ENCODE peak calls at places on chromosomes 11 and 22, in five cellular contexts. E is cardiac muscle cell, H is HL-60, Z is PC-3, K is lung. I is an unnamed sample.

GRCh38 chr11:574632-575323 is 1.5 kb upstream of the PHRF1 start:
- DNase-seq in E (no peak), Z (no peak), K (no peak), H (no peak), I (peak)

GRCh38 chr11:1563697-1564534 is 8.2 kb downstream of the DUSP8 start:
- DNase-seq in H (no peak), E (no peak), Z (no peak), K (no peak), I (no peak)

GRCh38 chr11:17263803-17264202 is 12.7 kb upstream of the NUCB2 start:
- DNase-seq in E (no peak), H (no peak), K (no peak), Z (peak), I (peak)

GRCh38 chr11:110955797-110956196 is 243.6 kb upstream of the ARHGAP20 start:
- DNase-seq in H (no peak), K (no peak), Z (no peak), E (no peak), I (no peak)

GRCh38 chr22:41775976-41776375 is 24.5 kb upstream of the CCDC134 start:
- DNase-seq in K (no peak), H (no peak), Z (no peak), E (peak), I (no peak)

GRCh38 chr11:115462004-115462541 is 42.1 kb downstream of the CADM1 start:
- DNase-seq in H (no peak), E (no peak), Z (no peak), K (no peak), I (no peak)

GRCh38 chr22:36386900-36387663 is 685 bp downstream of the MYH9 start:
- DNase-seq in H (no peak), K (peak), E (no peak), Z (no peak), I (no peak)

GRCh38 chr11:2576116-2576515 is 123.7 kb downstream of the KCNQ1OT1 start:
- DNase-seq in H (no peak), Z (no peak), E (no peak), K (no peak), I (no peak)

GRCh38 chr11:97364047-97364446 is 974.2 kb downstream of the JRKL start:
- DNase-seq in Z (peak), K (no peak), H (no peak), E (peak), I (no peak)

GRCh38 chr11:104148074-104148473 is 15.9 kb downstream of the PDGFD start:
- DNase-seq in H (no peak), K (no peak), E (peak), Z (peak), I (peak)

GRCh38 chr11:16770016-16770415 is 31.6 kb downstream of the C11orf58 start:
- DNase-seq in K (no peak), E (no peak), H (no peak), Z (no peak), I (no peak)

GRCh38 chr11:34656062-34656720 is 35.3 kb downstream of the EHF start:
- DNase-seq in K (no peak), Z (peak), H (no peak), E (peak), I (no peak)

GRCh38 chr11:102683277-102683676 is 22.3 kb downstream of the MMP27 start:
- DNase-seq in E (no peak), H (no peak), Z (peak), K (no peak), I (no peak)

GRCh38 chr11:72091292-72091691 is 10.6 kb downstream of the LRRC51 start:
- DNase-seq in H (peak), E (peak), Z (peak), K (peak), I (peak)

GRCh38 chr11:60763692-60764369 is 7.2 kb downstream of the MS4A15 start:
- DNase-seq in Z (peak), H (no peak), K (no peak), E (no peak), I (no peak)

GRCh38 chr22:47295226-47295901 is 532.9 kb downstream of the TBC1D22A start:
- DNase-seq in E (no peak), H (no peak), Z (no peak), K (no peak), I (no peak)

GRCh38 chr22:38144025-38144405 is 33.5 kb upstream of the BAIAP2L2 start:
- DNase-seq in Z (peak), K (no peak), E (no peak), H (no peak), I (no peak)

GRCh38 chr11:57647960-57648776 is 1.5 kb downstream of the YPEL4 start:
- DNase-seq in K (no peak), E (peak), H (no peak), Z (no peak), I (peak)
- H3K4me3 ChIP-seq in K (no peak), E (peak), H (no peak), Z (no peak), I (peak)

DNA sequence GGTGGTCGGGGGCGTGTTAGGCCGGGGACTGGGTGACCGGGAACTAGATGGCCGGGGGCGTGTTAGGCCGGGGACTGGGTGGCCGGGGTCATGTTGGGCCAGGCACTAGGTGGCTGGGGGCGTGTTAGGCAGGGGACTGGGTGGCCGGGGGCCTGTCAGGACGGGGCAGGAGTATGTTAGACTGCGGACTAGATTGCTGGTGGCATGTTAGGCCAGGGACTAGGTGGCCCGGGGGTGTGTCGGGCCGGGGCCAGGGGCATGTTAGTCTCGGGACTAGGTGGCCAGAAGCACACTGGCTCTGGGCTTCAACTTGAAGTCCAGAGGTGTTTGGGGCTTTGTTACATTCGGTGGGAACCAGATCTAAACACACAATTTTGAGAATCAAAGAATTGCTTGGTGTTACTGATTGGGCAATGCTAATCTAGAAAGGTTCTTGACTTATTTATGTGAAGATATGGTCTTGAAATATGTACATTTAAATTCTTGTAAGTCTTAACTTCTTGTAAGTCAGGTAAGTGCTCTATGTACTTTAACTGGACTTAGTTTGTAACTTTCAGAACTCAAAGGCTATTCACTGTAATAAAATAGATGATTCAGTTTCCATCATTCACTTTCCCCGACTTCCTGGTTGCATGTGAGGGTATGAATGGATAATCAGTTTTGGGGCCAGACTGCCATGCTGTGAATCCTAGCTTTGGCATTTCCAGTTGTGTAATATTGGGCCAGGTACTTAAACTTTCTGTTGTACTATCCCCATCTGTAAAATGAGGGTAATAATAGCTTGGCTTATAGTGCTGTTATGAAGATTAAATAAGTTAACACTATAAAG is 1.1 kb downstream of the EXT2 start:
- DNase-seq in K (no peak), E (peak), Z (peak), H (no peak), I (peak)
- TF ChIP-seq CTCF in K (no peak), E (no peak), Z (no peak), H (no peak), I (no peak)

DNA sequence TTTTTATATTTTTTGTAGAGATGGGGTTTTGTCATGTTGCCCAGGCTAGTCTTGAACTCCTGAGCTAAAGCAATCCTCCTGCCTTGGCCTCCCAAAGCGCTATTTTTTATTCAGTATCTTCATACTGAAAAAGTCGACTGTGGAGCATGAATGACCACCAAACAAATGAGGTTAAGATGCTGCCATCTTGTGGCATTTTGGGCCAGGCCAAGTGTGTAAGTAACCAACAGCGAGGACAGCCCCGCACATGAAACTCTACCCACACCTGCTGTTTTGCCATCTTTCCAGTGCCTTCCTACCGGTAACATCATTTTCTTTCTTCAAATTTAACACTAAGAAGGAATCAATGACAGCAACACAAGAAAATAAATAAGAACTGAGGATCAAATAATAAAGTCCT is 32.2 kb upstream of the AQP11 start:
- DNase-seq in Z (peak), K (no peak), E (peak), H (no peak), I (peak)
- H3K4me3 ChIP-seq in Z (no peak), K (no peak), E (no peak), H (no peak), I (no peak)

GRCh38 chr22:29702025-29702930 is 17.5 kb upstream of the CABP7 start:
- DNase-seq in E (no peak), H (no peak), Z (peak), K (no peak), I (no peak)
- TF ChIP-seq CTCF in E (no peak), H (no peak), Z (peak), K (no peak), I (no peak)

GRCh38 chr11:120127236-120127635 is 10.7 kb downstream of the TRIM29 start:
- DNase-seq in Z (no peak), H (no peak), E (no peak), K (no peak), I (no peak)
- H3K4me3 ChIP-seq in Z (no peak), H (no peak), E (no peak), K (no peak), I (no peak)

GRCh38 chr11:65059523-65059922 is 1.2 kb upstream of the NAALADL1 start:
- DNase-seq in E (no peak), H (no peak), Z (no peak), K (no peak), I (no peak)

GRCh38 chr11:65063532-65063931 is 5.2 kb upstream of the NAALADL1 start:
- DNase-seq in Z (no peak), H (no peak), E (no peak), K (no peak), I (no peak)

GRCh38 chr11:65058419-65059054 is at the start of gene NAALADL1:
- DNase-seq in Z (no peak), E (no peak), K (no peak), H (no peak), I (no peak)

GRCh38 chr11:65059959-65060824 is 1.8 kb upstream of the NAALADL1 start:
- DNase-seq in K (no peak), E (peak), H (no peak), Z (no peak), I (no peak)

DNA sequence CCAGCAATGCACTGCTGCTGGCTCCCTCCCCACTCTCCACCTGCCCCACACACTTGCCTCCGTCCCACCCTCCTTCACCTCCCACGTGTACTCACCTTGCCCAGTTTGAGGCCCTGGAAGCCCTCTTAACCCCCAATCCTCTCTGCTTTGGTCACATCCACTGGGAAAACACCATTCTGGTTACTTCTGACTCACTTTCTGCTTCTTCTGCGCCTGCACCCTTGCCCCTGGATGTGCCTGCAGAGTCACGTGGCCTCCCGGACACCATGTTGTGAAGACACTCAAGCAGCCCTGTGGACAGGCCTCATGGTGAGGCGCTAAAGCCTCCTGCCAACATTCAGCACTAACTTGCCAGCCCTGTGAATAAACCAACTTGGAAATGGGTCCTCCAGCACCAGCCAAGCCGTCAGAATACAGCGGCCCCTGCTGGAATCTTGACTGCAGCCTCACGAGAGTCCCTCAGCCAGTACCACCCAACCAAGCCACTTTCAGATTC is 2.6 kb upstream of the NAALADL1 start:
- DNase-seq in E (peak), K (no peak), Z (no peak), H (no peak), I (no peak)
- TF ChIP-seq CTCF in E (peak), K (no peak), Z (no peak), H (no peak), I (peak)

I was measured in foreskin fibroblast.